ENCODE peak calls at places on chromosomes 7 and 10, in six cellular contexts. One of them, this sample, is unnamed.

GRCh38 chr10:126561499-126562208 is 108.8 kb downstream of the C10orf90 start:
- DNase-seq in stimulated activated CD4-positive, alpha-beta T cell treated with anti-CD3 and anti-CD28 coated beads, Interleukin-1b, Interleukin-23, amount 100 ng/mL, for 1 hour: no peak
- DNase-seq in cardiac muscle cell: peak; percentile 21
- DNase-seq in ELF-1: peak; percentile 69
- DNase-seq in T-cell: no peak
- DNase-seq in GM19239: no peak
- DNase-seq in this sample: no peak

GRCh38 chr10:44923611-44924010 is 12.5 kb downstream of the TMEM72 start:
- DNase-seq in stimulated activated CD4-positive, alpha-beta T cell treated with anti-CD3 and anti-CD28 coated beads, Interleukin-1b, Interleukin-23, amount 100 ng/mL, for 1 hour: no peak
- DNase-seq in cardiac muscle cell: no peak
- DNase-seq in ELF-1: no peak
- DNase-seq in T-cell: no peak
- DNase-seq in GM19239: no peak
- DNase-seq in this sample: no peak

GRCh38 chr7:127654404-127655392 is 2.7 kb downstream of the SND1 start:
- DNase-seq in stimulated activated CD4-positive, alpha-beta T cell treated with anti-CD3 and anti-CD28 coated beads, Interleukin-1b, Interleukin-23, amount 100 ng/mL, for 1 hour: no peak
- DNase-seq in cardiac muscle cell: peak; percentile 31
- DNase-seq in ELF-1: no peak
- DNase-seq in T-cell: no peak
- DNase-seq in GM19239: no peak
- DNase-seq in this sample: no peak

GRCh38 chr7:149237502-149237901 is 1.9 kb upstream of the ZNF212 start:
- DNase-seq in stimulated activated CD4-positive, alpha-beta T cell treated with anti-CD3 and anti-CD28 coated beads, Interleukin-1b, Interleukin-23, amount 100 ng/mL, for 1 hour: no peak
- DNase-seq in cardiac muscle cell: no peak
- DNase-seq in ELF-1: no peak
- DNase-seq in T-cell: no peak
- DNase-seq in GM19239: no peak
- DNase-seq in this sample: no peak

GRCh38 chr10:6115411-6115800 is 26.6 kb downstream of the RBM17 start:
- DNase-seq in stimulated activated CD4-positive, alpha-beta T cell treated with anti-CD3 and anti-CD28 coated beads, Interleukin-1b, Interleukin-23, amount 100 ng/mL, for 1 hour: no peak
- DNase-seq in cardiac muscle cell: no peak
- DNase-seq in ELF-1: no peak
- DNase-seq in T-cell: no peak
- DNase-seq in GM19239: no peak
- DNase-seq in this sample: no peak

GRCh38 chr10:86944907-86945306 is 12.5 kb downstream of the MMRN2 start:
- DNase-seq in stimulated activated CD4-positive, alpha-beta T cell treated with anti-CD3 and anti-CD28 coated beads, Interleukin-1b, Interleukin-23, amount 100 ng/mL, for 1 hour: no peak
- DNase-seq in cardiac muscle cell: no peak
- DNase-seq in ELF-1: no peak
- DNase-seq in T-cell: no peak
- DNase-seq in GM19239: no peak
- DNase-seq in this sample: no peak

GRCh38 chr10:101932182-101932581 is 88.6 kb upstream of the KCNIP2 start:
- DNase-seq in stimulated activated CD4-positive, alpha-beta T cell treated with anti-CD3 and anti-CD28 coated beads, Interleukin-1b, Interleukin-23, amount 100 ng/mL, for 1 hour: no peak
- DNase-seq in cardiac muscle cell: no peak
- DNase-seq in ELF-1: no peak
- DNase-seq in T-cell: no peak
- DNase-seq in GM19239: no peak
- DNase-seq in this sample: no peak

GRCh38 chr7:22443370-22444180 is 56.4 kb downstream of the STEAP1B start:
- DNase-seq in stimulated activated CD4-positive, alpha-beta T cell treated with anti-CD3 and anti-CD28 coated beads, Interleukin-1b, Interleukin-23, amount 100 ng/mL, for 1 hour: no peak
- DNase-seq in cardiac muscle cell: no peak
- DNase-seq in ELF-1: no peak
- DNase-seq in T-cell: no peak
- DNase-seq in GM19239: no peak
- DNase-seq in this sample: peak; percentile 88

GRCh38 chr10:50367732-50368131 is 116.4 kb upstream of the ASAH2 start:
- DNase-seq in stimulated activated CD4-positive, alpha-beta T cell treated with anti-CD3 and anti-CD28 coated beads, Interleukin-1b, Interleukin-23, amount 100 ng/mL, for 1 hour: no peak
- DNase-seq in cardiac muscle cell: peak; percentile 64
- DNase-seq in ELF-1: peak; percentile 37
- DNase-seq in T-cell: no peak
- DNase-seq in GM19239: no peak
- DNase-seq in this sample: no peak

GRCh38 chr7:48183370-48183743 is 12.1 kb downstream of the ABCA13 start:
- DNase-seq in stimulated activated CD4-positive, alpha-beta T cell treated with anti-CD3 and anti-CD28 coated beads, Interleukin-1b, Interleukin-23, amount 100 ng/mL, for 1 hour: no peak
- DNase-seq in cardiac muscle cell: no peak
- DNase-seq in ELF-1: no peak
- DNase-seq in T-cell: no peak
- DNase-seq in GM19239: no peak
- DNase-seq in this sample: no peak

GRCh38 chr7:23654508-23654907 is 25.5 kb upstream of the FAM221A start:
- DNase-seq in stimulated activated CD4-positive, alpha-beta T cell treated with anti-CD3 and anti-CD28 coated beads, Interleukin-1b, Interleukin-23, amount 100 ng/mL, for 1 hour: no peak
- DNase-seq in cardiac muscle cell: peak; percentile 40
- DNase-seq in ELF-1: peak; percentile 55
- DNase-seq in T-cell: no peak
- DNase-seq in GM19239: no peak
- DNase-seq in this sample: no peak

GRCh38 chr10:31102421-31102820 is 70.8 kb upstream of the ZNF438 start:
- DNase-seq in stimulated activated CD4-positive, alpha-beta T cell treated with anti-CD3 and anti-CD28 coated beads, Interleukin-1b, Interleukin-23, amount 100 ng/mL, for 1 hour: no peak
- DNase-seq in cardiac muscle cell: no peak
- DNase-seq in ELF-1: no peak
- DNase-seq in T-cell: no peak
- DNase-seq in GM19239: no peak
- DNase-seq in this sample: no peak

GRCh38 chr10:46310143-46310514 is 23.3 kb downstream of the ANTXRL start:
- DNase-seq in stimulated activated CD4-positive, alpha-beta T cell treated with anti-CD3 and anti-CD28 coated beads, Interleukin-1b, Interleukin-23, amount 100 ng/mL, for 1 hour: no peak
- DNase-seq in cardiac muscle cell: no peak
- DNase-seq in ELF-1: no peak
- DNase-seq in T-cell: no peak
- DNase-seq in GM19239: no peak
- DNase-seq in this sample: no peak

GRCh38 chr10:70588255-70588654 is 14.3 kb downstream of the PRF1 start:
- DNase-seq in stimulated activated CD4-positive, alpha-beta T cell treated with anti-CD3 and anti-CD28 coated beads, Interleukin-1b, Interleukin-23, amount 100 ng/mL, for 1 hour: no peak
- DNase-seq in cardiac muscle cell: no peak
- DNase-seq in ELF-1: no peak
- DNase-seq in T-cell: no peak
- DNase-seq in GM19239: no peak
- DNase-seq in this sample: no peak

GRCh38 chr10:129743738-129744133 is 220.3 kb downstream of the EBF3 start:
- DNase-seq in stimulated activated CD4-positive, alpha-beta T cell treated with anti-CD3 and anti-CD28 coated beads, Interleukin-1b, Interleukin-23, amount 100 ng/mL, for 1 hour: no peak
- DNase-seq in cardiac muscle cell: no peak
- DNase-seq in ELF-1: no peak
- DNase-seq in T-cell: no peak
- DNase-seq in GM19239: no peak
- DNase-seq in this sample: no peak

GRCh38 chr7:18858232-18858631 is 259.2 kb downstream of the TWIST1 start:
- DNase-seq in stimulated activated CD4-positive, alpha-beta T cell treated with anti-CD3 and anti-CD28 coated beads, Interleukin-1b, Interleukin-23, amount 100 ng/mL, for 1 hour: no peak
- DNase-seq in cardiac muscle cell: no peak
- DNase-seq in ELF-1: no peak
- DNase-seq in T-cell: no peak
- DNase-seq in GM19239: no peak
- DNase-seq in this sample: no peak

GRCh38 chr7:116986611-116987565 is 33.6 kb downstream of the ST7 start:
- DNase-seq in stimulated activated CD4-positive, alpha-beta T cell treated with anti-CD3 and anti-CD28 coated beads, Interleukin-1b, Interleukin-23, amount 100 ng/mL, for 1 hour: no peak
- DNase-seq in cardiac muscle cell: no peak
- DNase-seq in ELF-1: no peak
- DNase-seq in T-cell: no peak
- DNase-seq in GM19239: no peak
- DNase-seq in this sample: no peak

GRCh38 chr10:61642692-61643091 is 20.0 kb upstream of the CABCOCO1 start:
- DNase-seq in stimulated activated CD4-positive, alpha-beta T cell treated with anti-CD3 and anti-CD28 coated beads, Interleukin-1b, Interleukin-23, amount 100 ng/mL, for 1 hour: no peak
- DNase-seq in cardiac muscle cell: peak; percentile 91
- DNase-seq in ELF-1: no peak
- DNase-seq in T-cell: no peak
- DNase-seq in GM19239: no peak
- DNase-seq in this sample: no peak

GRCh38 chr10:132687181-132687892 is 98.6 kb downstream of the NKX6-2 start:
- DNase-seq in stimulated activated CD4-positive, alpha-beta T cell treated with anti-CD3 and anti-CD28 coated beads, Interleukin-1b, Interleukin-23, amount 100 ng/mL, for 1 hour: no peak
- DNase-seq in cardiac muscle cell: no peak
- DNase-seq in ELF-1: no peak
- DNase-seq in T-cell: no peak
- DNase-seq in GM19239: no peak
- DNase-seq in this sample: no peak

GRCh38 chr7:43454936-43455518 is 127.9 kb upstream of the STK17A start:
- DNase-seq in stimulated activated CD4-positive, alpha-beta T cell treated with anti-CD3 and anti-CD28 coated beads, Interleukin-1b, Interleukin-23, amount 100 ng/mL, for 1 hour: no peak
- DNase-seq in cardiac muscle cell: peak; percentile 60
- DNase-seq in ELF-1: peak; percentile 31
- DNase-seq in T-cell: no peak
- DNase-seq in GM19239: peak; percentile 48
- DNase-seq in this sample: no peak

GRCh38 chr10:50625663-50626062 is 1.9 kb upstream of the SGMS1 start:
- DNase-seq in stimulated activated CD4-positive, alpha-beta T cell treated with anti-CD3 and anti-CD28 coated beads, Interleukin-1b, Interleukin-23, amount 100 ng/mL, for 1 hour: no peak
- DNase-seq in cardiac muscle cell: peak; percentile 36
- DNase-seq in ELF-1: peak; percentile 60
- DNase-seq in T-cell: no peak
- DNase-seq in GM19239: no peak
- DNase-seq in this sample: no peak

GRCh38 chr7:727806-728460 is 852 bp upstream of the PRKAR1B start:
- DNase-seq in stimulated activated CD4-positive, alpha-beta T cell treated with anti-CD3 and anti-CD28 coated beads, Interleukin-1b, Interleukin-23, amount 100 ng/mL, for 1 hour: no peak
- DNase-seq in cardiac muscle cell: peak; percentile 32
- DNase-seq in ELF-1: peak; percentile 45
- DNase-seq in T-cell: no peak
- DNase-seq in GM19239: no peak
- DNase-seq in this sample: no peak

GRCh38 chr10:58385784-58386112 is 538 bp downstream of the TFAM start:
- DNase-seq in stimulated activated CD4-positive, alpha-beta T cell treated with anti-CD3 and anti-CD28 coated beads, Interleukin-1b, Interleukin-23, amount 100 ng/mL, for 1 hour: no peak
- DNase-seq in cardiac muscle cell: peak; percentile 34
- DNase-seq in ELF-1: no peak
- DNase-seq in T-cell: peak; percentile 14
- DNase-seq in GM19239: no peak
- DNase-seq in this sample: peak; percentile 38

This sample was measured in PC-9.